ENCODE peak calls at places on chromosomes 16 and 17, in four cellular contexts. D is sigmoid colon, O is esophagus muscularis mucosa, I is prostate gland. F is an unnamed sample.

GRCh38 chr16:4513881-4514280 is 24.7 kb downstream of the CDIP1 start:
- DNase-seq in O (no peak), D (no peak), I (no peak), F (no peak)

GRCh38 chr17:64115043-64115698 is 14.8 kb downstream of the ERN1 start:
- DNase-seq in I (peak), O (no peak), D (no peak), F (no peak)

GRCh38 chr17:50931003-50931878 is 65.1 kb upstream of the TOB1 start:
- DNase-seq in I (peak), O (no peak), D (peak), F (no peak)

GRCh38 chr16:314351-314750 is 31.4 kb downstream of the PDIA2 start:
- DNase-seq in D (no peak), I (no peak), O (no peak), F (no peak)

GRCh38 chr17:8126306-8127066 is 2.6 kb upstream of the HES7 start:
- DNase-seq in O (no peak), I (peak), D (no peak), F (no peak)

GRCh38 chr17:74474043-74474792 is 7.8 kb downstream of the CD300A start:
- DNase-seq in I (no peak), D (no peak), O (no peak), F (no peak)

GRCh38 chr17:38967290-38967738 is at the start of gene FBXO47:
- DNase-seq in D (peak), O (peak), I (peak), F (peak)

GRCh38 chr16:50884066-50884860 is 142.4 kb downstream of the CYLD start:
- DNase-seq in I (no peak), O (peak), D (no peak), F (no peak)

GRCh38 chr16:70152578-70153302 is 20.8 kb upstream of the CLEC18C start:
- DNase-seq in O (no peak), I (no peak), D (no peak), F (no peak)

GRCh38 chr17:42067371-42068180 is 17.2 kb upstream of the C17orf113 start:
- DNase-seq in D (peak), O (peak), I (peak), F (peak)

GRCh38 chr16:8763899-8764298 is 33.5 kb downstream of the TMEM186 start:
- DNase-seq in D (peak), I (no peak), O (no peak), F (no peak)

GRCh38 chr16:85943702-85944101 is 44.7 kb downstream of the IRF8 start:
- DNase-seq in D (no peak), I (no peak), O (no peak), F (no peak)

GRCh38 chr16:15672514-15673167 is 22.6 kb downstream of the NDE1 start:
- DNase-seq in D (peak), I (peak), O (peak), F (peak)

GRCh38 chr16:89090182-89090630 is 3.4 kb upstream of the ACSF3 start:
- DNase-seq in D (no peak), I (no peak), O (no peak), F (no peak)

GRCh38 chr16:21260870-21261791 is 17.0 kb downstream of the CRYM start:
- DNase-seq in D (no peak), O (no peak), I (no peak), F (no peak)

GRCh38 chr17:79811036-79811887 is 14.4 kb upstream of the CBX8 start:
- DNase-seq in I (no peak), O (no peak), D (peak), F (no peak)

GRCh38 chr17:79803997-79804855 is 7.3 kb upstream of the CBX8 start:
- DNase-seq in I (no peak), D (no peak), O (no peak), F (no peak)

GRCh38 chr17:43839670-43840101 is 6.7 kb upstream of the MPP3 start:
- DNase-seq in D (no peak), O (no peak), I (peak), F (peak)

GRCh38 chr16:65895906-65896305 is 470.6 kb upstream of the CDH5 start:
- DNase-seq in I (no peak), O (peak), D (no peak), F (no peak)

GRCh38 chr17:55577687-55578086 is 66.4 kb upstream of the SMIM36 start:
- DNase-seq in O (no peak), D (no peak), I (no peak), F (no peak)

GRCh38 chr17:40922239-40922638 is 15.2 kb downstream of the KRT23 start:
- DNase-seq in I (no peak), O (no peak), D (peak), F (peak)

GRCh38 chr17:4945176-4945943 is 3.0 kb downstream of the PFN1 start:
- DNase-seq in I (peak), O (peak), D (peak), F (peak)

GRCh38 chr16:35188288-35189155 is 1729.1 kb downstream of the TP53TG3F start:
- DNase-seq in D (no peak), O (peak), I (no peak), F (no peak)

GRCh38 chr16:15947983-15948509 is 1.4 kb upstream of the ABCC1 start:
- DNase-seq in O (no peak), D (no peak), I (no peak), F (no peak)

GRCh38 chr17:46264456-46265198 is 30.3 kb upstream of the LRRC37A start:
- DNase-seq in O (no peak), I (no peak), D (no peak), F (no peak)

DNA sequence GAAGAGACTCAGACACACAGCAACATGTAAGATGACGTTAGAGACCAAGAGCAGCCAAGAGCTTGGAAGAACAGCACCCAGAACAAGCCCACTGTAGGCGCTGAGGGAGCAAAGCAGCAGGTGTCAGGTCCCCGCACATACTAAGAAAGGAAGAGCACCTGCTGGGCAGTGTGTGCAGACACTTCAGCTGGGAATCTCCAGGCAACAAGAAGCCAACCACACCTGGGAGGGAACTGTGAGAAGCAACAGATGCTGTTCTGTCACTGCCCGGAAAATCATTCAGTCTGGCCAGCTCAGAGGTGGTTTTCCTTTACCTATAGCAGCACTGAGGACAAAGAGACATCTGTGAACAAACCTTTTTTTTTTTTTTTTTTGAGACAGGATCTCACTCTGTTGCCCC is 35.7 kb upstream of the MNT start:
- DNase-seq in O (no peak), D (no peak), I (no peak), F (no peak)
- TF ChIP-seq POLR2A in O (no peak), D (no peak), I (no peak), F (no peak)

GRCh38 chr16:57551057-57551456 is 8.6 kb downstream of the ADGRG5 start:
- DNase-seq in I (no peak), O (no peak), D (no peak), F (no peak)

GRCh38 chr16:57548424-57548823 is 6.0 kb downstream of the ADGRG5 start:
- DNase-seq in D (no peak), I (no peak), O (no peak), F (no peak)

GRCh38 chr16:57544129-57544653 is 1.7 kb downstream of the ADGRG5 start:
- DNase-seq in O (no peak), I (no peak), D (no peak), F (peak)

DNA sequence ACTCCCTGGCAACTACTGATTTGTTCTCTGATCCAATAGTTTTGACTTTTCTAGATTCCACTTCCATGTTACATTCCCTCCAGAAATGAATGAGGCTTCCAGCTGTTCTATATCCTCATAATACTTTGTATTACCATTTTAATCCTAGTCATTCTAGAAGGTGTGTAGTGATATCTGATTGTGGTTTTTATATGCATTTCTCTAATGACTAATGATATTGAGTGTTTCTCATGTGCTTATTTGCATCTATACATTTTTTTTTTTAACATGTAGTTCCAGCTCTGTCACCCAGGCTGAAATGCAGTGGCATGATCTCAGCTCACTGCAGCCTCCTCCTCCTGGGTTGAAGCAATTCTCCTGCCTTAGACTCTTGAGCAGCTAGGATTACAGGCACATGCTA is 7.3 kb downstream of the ADGRG5 start:
- DNase-seq in I (no peak), O (no peak), D (no peak), F (no peak)
- TF ChIP-seq POLR2AphosphoS5 in I (no peak), O (no peak), D (no peak), F (no peak)

DNA sequence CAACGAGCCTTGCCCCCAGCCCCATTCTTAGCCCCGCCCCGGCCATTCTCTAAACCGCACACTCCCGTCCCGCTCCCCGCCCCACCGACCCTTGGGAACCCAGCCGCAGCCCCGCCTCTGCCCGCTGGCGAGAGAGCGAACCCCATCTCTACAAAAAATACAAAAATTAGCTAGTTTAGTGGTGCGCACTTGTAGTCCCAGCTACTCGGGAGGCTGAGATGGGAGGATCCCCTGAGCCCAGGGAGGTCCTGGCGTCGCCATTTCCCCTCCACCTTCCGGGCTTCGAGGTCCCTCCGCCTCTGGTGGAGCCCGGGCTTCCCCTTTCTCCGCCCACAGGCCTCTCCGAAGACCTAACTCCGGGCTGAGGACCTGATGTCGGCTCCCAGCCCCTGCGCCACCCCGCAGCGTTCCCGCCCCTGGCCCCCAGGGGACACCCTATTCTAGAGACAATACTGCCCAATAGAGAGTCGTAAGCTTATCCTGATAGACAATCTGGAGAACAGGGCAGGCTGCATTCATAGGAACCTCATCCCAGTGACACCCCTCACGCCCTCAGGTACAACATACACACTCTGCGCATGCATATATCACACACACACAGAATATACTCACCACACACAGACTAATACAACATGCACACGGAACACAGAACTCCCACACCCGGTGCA is 483 bp upstream of the PROCA1 start:
- DNase-seq in D (no peak), O (no peak), I (no peak), F (no peak)
- TF ChIP-seq POLR2A in D (no peak), O (no peak), I (no peak), F (no peak)

GRCh38 chr17:81431545-81432482 is 36.6 kb downstream of the BAHCC1 start:
- DNase-seq in O (no peak), I (no peak), D (no peak), F (no peak)
- TF ChIP-seq POLR2AphosphoS5 in O (no peak), I (no peak), D (no peak), F (no peak)

DNA sequence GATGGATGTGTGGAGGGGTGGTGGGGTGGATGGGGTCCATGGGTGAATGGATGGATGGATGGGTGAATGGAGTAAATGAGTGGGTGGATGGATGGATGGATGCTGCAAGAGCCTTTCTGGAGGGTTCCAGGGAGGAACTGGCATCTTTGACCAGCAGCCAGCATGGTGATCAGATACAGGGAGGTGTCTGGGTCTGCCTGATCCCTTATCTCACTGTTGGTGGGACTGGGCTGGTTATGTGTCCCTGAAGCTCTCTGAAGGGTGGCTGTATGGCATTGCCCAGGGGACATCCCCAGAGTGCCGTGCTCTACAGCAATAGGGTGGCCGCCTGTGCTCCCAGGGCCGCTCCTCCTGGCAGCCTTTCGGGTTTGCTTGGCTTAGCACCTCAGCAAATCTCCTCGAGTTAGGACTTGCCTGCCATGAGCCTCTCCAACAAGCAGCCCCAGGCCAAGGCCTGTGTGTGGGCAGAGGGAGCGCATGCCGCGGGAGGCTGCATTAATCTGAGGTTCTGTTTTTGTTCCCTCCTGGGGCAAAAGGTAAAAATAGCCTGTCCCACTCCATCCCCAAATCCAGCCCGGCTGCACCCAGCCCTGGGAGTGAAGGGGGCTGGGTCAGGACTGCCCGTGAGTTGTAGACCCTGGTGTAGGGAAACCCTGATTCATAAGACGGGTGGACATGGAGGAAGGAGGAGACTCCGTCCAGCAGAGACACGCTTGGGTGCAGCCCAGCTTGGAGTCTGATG is 165.4 kb downstream of the SEC14L1 start:
- DNase-seq in D (no peak), I (no peak), O (no peak), F (peak)
- TF ChIP-seq POLR2A in D (no peak), I (no peak), O (no peak), F (no peak)

GRCh38 chr16:68492501-68493411 is 44.4 kb upstream of the SMPD3 start:
- DNase-seq in O (no peak), D (no peak), I (no peak), F (no peak)
- TF ChIP-seq POLR2AphosphoS5 in O (no peak), D (no peak), I (no peak), F (no peak)

GRCh38 chr16:11202260-11203091 is 53.5 kb downstream of the SOCS1 start:
- DNase-seq in D (no peak), O (no peak), I (no peak), F (no peak)

GRCh38 chr16:11198817-11199216 is 57.2 kb downstream of the SOCS1 start:
- DNase-seq in I (no peak), O (no peak), D (no peak), F (no peak)

GRCh38 chr16:11200523-11201063 is 55.4 kb downstream of the SOCS1 start:
- DNase-seq in I (no peak), D (no peak), O (no peak), F (no peak)

GRCh38 chr16:11203111-11203623 is 52.8 kb downstream of the SOCS1 start:
- DNase-seq in O (no peak), D (no peak), I (no peak), F (no peak)

DNA sequence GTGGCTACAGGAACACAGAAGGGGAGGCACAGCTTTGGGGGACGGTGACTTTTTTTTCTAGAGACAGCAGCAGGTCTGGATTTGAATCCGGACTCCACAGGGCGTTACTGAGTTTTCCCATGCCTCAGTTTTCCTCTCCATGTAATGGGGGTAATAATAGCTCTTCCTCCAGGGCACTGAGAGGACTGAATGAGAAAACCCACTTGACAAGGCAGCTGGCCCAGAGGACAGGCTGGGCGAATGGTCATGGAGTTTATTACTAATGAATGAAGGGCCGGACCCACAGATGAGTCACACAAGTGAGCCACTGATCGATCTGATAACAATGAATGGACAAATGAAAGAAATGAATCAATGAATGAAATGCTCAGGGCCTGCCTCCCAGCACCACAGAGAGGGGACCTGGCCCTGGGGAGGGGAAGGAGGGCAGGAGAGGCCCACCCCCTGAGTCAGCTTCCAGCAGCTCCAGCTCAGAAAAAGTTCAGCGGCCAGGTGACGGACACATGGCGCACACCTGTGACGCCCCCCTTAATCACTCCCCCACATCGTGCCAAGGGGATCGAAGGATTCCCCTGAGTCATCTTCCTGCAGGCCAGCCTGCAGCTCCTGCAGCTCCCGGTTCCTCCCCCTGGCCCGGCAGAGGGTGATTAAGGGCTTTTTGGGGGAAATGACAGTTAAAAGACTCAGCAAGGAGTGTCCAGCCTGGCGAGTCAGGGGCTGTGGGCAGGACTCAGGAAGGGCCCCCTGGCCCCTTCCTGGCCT is 54.3 kb downstream of the SOCS1 start:
- DNase-seq in I (no peak), O (no peak), D (no peak), F (no peak)
- TF ChIP-seq POLR2A in I (no peak), O (no peak), D (no peak), F (no peak)

GRCh38 chr17:19867654-19868395 is at the start of gene ULK2:
- DNase-seq in I (peak), D (peak), O (no peak), F (peak)

DNA sequence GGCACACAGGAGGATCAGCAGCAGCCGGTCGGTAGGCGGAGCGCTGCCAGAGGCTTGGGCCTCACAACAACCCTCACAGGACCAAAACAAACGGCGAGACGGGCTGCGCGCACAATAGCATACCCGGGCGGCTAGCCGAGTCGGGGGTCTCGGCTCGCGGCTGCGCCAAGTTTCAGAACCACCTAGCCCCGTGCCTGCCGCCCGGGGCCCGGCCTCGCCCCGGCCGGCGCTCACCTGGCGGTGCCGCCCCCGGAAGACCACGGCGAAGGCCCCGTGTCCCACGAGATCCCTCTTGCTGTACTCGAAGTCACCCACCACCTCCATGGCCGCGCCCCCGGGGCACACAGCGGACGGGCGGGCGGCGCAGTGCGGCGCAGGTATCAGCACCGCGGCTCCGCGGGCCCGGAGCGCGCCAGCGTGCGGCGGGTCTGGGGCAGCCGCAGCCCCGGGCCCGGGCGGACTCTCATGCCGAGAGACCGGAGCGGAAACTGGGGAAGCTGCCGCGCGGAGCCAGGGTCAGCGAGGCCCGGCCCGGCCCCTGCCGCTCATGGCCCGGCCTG is 562 bp downstream of the ULK2 start:
- DNase-seq in D (peak), I (peak), O (no peak), F (peak)
- TF ChIP-seq POLR2AphosphoS5 in D (peak), I (no peak), O (no peak), F (peak)

GRCh38 chr16:1964506-1965471 is at the start of gene RPS2:
- DNase-seq in D (peak), O (peak), I (peak), F (peak)
- TF ChIP-seq POLR2A in D (peak), O (peak), I (peak), F (peak)

DNA sequence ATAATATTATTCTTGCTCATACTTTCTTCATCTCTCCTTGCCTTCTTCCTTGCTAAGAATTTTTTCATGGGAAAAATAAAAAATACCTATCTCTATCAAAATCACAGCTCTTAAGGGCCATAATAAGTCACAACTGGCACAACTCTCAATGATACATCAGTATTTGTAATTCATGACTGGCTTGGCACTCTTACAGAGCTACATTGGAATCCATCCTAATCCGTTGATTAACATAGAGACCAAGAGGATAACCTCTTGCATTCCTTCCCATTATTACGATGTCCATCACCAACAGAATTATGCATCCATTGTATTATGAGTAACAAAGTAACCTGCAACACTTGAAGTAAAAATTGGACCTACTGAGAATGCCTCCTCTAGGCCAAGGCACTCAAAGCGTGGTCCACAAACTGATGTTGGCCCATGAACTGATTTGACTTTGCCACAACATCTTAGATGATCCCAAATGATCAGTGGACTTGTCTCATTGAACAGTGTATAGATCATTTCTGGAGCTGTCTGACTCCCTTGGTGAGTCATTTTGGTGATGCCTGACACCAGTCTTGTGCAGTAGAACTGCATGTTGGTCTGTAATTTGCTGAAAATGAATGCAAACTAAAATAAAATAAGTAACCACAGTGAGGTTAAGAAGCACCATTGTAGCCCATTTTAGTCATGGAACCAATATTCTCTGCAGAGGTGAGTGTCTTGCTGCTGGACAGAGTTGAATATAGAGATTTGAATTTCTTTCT is 163.2 kb downstream of the AXIN2 start:
- DNase-seq in I (no peak), D (no peak), O (no peak), F (no peak)
- TF ChIP-seq POLR2AphosphoS5 in I (no peak), D (no peak), O (no peak), F (no peak)